ENCODE peak calls at places on chromosomes 16 and 17, in eight cellular contexts. D is A549, W is HepG2, U is HCT116, B is H1, T is SK-N-SH, F is K562, G is GM12878. L is an unnamed sample.

GRCh38 chr16:23213831-23214230 is 31.3 kb downstream of the SCNN1G start:
- DNase-seq in D (no peak), W (no peak), U (no peak), B (no peak), T (no peak), F (no peak), G (no peak), L (no peak)

GRCh38 chr17:4735825-4736651 is 3.6 kb upstream of the ZMYND15 start:
- DNase-seq in D (no peak), W (no peak), U (no peak), B (no peak), T (no peak), F (no peak), G (no peak), L (no peak)

GRCh38 chr16:9297437-9298113 is 206.1 kb downstream of the HAPSTR1 start:
- DNase-seq in D (peak), W (peak), U (peak), B (peak), T (peak), F (peak), G (no peak), L (no peak)

GRCh38 chr17:68780561-68780960 is 174.6 kb downstream of the ABCA8 start:
- DNase-seq in D (no peak), W (no peak), U (no peak), B (no peak), T (no peak), F (no peak), G (no peak), L (no peak)

GRCh38 chr16:50311891-50312501 is 45.6 kb downstream of the ADCY7 start:
- DNase-seq in D (no peak), W (no peak), U (no peak), B (no peak), T (no peak), F (no peak), G (no peak), L (no peak)

GRCh38 chr17:199806-200603 is 18.6 kb upstream of the DOC2B start:
- DNase-seq in D (no peak), W (no peak), U (no peak), B (peak), T (no peak), F (no peak), G (no peak), L (no peak)

GRCh38 chr17:73271078-73271477 is 9.4 kb upstream of the CPSF4L start:
- DNase-seq in D (no peak), W (no peak), U (no peak), B (no peak), T (no peak), F (no peak), G (peak), L (no peak)

GRCh38 chr16:47019563-47019962 is 46.1 kb upstream of the DNAJA2 start:
- DNase-seq in D (no peak), W (no peak), U (no peak), B (no peak), T (no peak), F (no peak), G (no peak), L (no peak)

GRCh38 chr17:43556292-43556691 is 10.2 kb upstream of the ETV4 start:
- DNase-seq in D (peak), W (no peak), U (no peak), B (no peak), T (no peak), F (peak), G (no peak), L (peak)

GRCh38 chr16:67871256-67871655 is 1.6 kb upstream of the EDC4 start:
- DNase-seq in D (no peak), W (no peak), U (no peak), B (no peak), T (no peak), F (no peak), G (no peak), L (no peak)

GRCh38 chr17:37745801-37746426 is 1.1 kb upstream of the HNF1B start:
- DNase-seq in D (no peak), W (no peak), U (no peak), B (no peak), T (no peak), F (no peak), G (no peak), L (no peak)

GRCh38 chr17:63751806-63752205 is 10.2 kb upstream of the STRADA start:
- DNase-seq in D (no peak), W (no peak), U (no peak), B (no peak), T (no peak), F (no peak), G (no peak), L (no peak)

GRCh38 chr16:88341551-88342290 is 41.0 kb upstream of the ZNF469 start:
- DNase-seq in D (no peak), W (no peak), U (no peak), B (no peak), T (no peak), F (no peak), G (no peak), L (no peak)

GRCh38 chr17:63626551-63627228 is 4.5 kb downstream of the MAP3K3 start:
- DNase-seq in D (no peak), W (no peak), U (no peak), B (no peak), T (no peak), F (no peak), G (no peak), L (peak)

GRCh38 chr17:39598047-39598481 is 9.7 kb downstream of the NEUROD2 start:
- DNase-seq in D (no peak), W (no peak), U (no peak), B (peak), T (peak), F (no peak), G (no peak), L (no peak)

GRCh38 chr16:83136924-83137323 is 510.2 kb downstream of the CDH13 start:
- DNase-seq in D (no peak), W (no peak), U (no peak), B (no peak), T (no peak), F (no peak), G (no peak), L (no peak)

GRCh38 chr17:65463242-65463641 is 98.2 kb downstream of the AXIN2 start:
- DNase-seq in D (no peak), W (no peak), U (no peak), B (no peak), T (no peak), F (no peak), G (no peak), L (peak)

GRCh38 chr16:81707411-81708321 is 71.4 kb upstream of the PLCG2 start:
- DNase-seq in D (no peak), W (no peak), U (no peak), B (no peak), T (no peak), F (no peak), G (no peak), L (peak)
- TF ChIP-seq RAD21 in D (no peak), W (no peak), U (no peak), B (no peak), T (no peak), F (no peak), G (no peak), L (no peak)

GRCh38 chr17:35714988-35715387 is 16.5 kb upstream of the RASL10B start:
- DNase-seq in D (no peak), W (no peak), U (no peak), B (no peak), T (no peak), F (no peak), G (no peak), L (no peak)

GRCh38 chr17:35716897-35717839 is 14.3 kb upstream of the RASL10B start:
- DNase-seq in D (no peak), W (no peak), U (no peak), B (no peak), T (no peak), F (no peak), G (no peak), L (peak)

GRCh38 chr17:35713069-35713728 is 18.2 kb upstream of the RASL10B start:
- DNase-seq in D (no peak), W (peak), U (no peak), B (no peak), T (peak), F (no peak), G (no peak), L (peak)

GRCh38 chr17:35716173-35716572 is 15.3 kb upstream of the RASL10B start:
- DNase-seq in D (no peak), W (no peak), U (no peak), B (no peak), T (no peak), F (no peak), G (no peak), L (no peak)

GRCh38 chr17:35715416-35715815 is 16.0 kb upstream of the RASL10B start:
- DNase-seq in D (no peak), W (no peak), U (no peak), B (no peak), T (no peak), F (no peak), G (no peak), L (no peak)
- TF ChIP-seq RAD21 in D (no peak), W (no peak), U (no peak), B (no peak), T (no peak), F (no peak), G (no peak), L (no peak)

GRCh38 chr17:77034677-77035424 is 105.9 kb upstream of the SEC14L1 start:
- DNase-seq in D (no peak), W (no peak), U (no peak), B (no peak), T (no peak), F (no peak), G (no peak), L (no peak)

GRCh38 chr17:77037943-77038342 is 102.8 kb upstream of the SEC14L1 start:
- DNase-seq in D (no peak), W (no peak), U (no peak), B (no peak), T (no peak), F (no peak), G (no peak), L (no peak)

GRCh38 chr17:77035526-77035925 is 105.2 kb upstream of the SEC14L1 start:
- DNase-seq in D (no peak), W (no peak), U (no peak), B (no peak), T (no peak), F (no peak), G (no peak), L (no peak)

GRCh38 chr17:77036841-77037381 is 103.9 kb upstream of the SEC14L1 start:
- DNase-seq in D (no peak), W (no peak), U (no peak), B (no peak), T (peak), F (peak), G (no peak), L (no peak)

DNA sequence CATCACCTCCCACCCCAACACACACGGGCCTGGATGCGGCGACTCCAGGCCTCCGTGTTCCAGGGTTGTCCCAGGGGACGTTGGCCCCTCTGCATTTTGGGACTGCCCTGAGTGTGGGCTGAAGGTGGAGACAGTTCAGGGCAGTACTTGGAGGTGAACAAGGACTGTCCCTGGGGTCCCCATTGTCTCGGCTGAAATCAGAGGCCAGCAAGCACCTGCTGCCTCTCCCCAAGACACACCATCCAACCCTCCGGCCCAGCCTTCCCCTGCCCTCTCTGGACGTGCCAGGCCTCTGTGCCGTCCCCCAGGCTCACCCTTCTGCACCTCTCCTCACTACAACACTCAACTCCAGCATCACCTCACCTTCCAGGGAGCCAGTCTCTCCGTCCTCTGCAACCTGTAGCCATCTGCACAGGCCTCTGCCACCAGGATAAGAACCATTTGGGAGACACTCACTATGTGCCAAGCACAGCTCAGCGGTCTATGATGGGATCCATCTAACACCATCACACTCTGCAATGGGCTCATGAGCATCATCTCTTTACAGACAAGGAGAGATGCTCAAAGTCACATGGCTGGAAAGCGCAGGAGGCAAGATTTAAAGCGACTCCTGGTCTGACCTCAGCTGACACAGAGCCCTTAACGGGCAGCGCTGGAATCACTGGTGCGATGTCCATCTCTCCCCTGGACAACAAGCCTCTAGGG is 104.5 kb upstream of the SEC14L1 start:
- DNase-seq in D (no peak), W (no peak), U (no peak), B (no peak), T (no peak), F (no peak), G (no peak), L (no peak)
- TF ChIP-seq RAD21 in D (no peak), W (no peak), U (no peak), B (no peak), T (no peak), F (no peak), G (no peak), L (no peak)

DNA sequence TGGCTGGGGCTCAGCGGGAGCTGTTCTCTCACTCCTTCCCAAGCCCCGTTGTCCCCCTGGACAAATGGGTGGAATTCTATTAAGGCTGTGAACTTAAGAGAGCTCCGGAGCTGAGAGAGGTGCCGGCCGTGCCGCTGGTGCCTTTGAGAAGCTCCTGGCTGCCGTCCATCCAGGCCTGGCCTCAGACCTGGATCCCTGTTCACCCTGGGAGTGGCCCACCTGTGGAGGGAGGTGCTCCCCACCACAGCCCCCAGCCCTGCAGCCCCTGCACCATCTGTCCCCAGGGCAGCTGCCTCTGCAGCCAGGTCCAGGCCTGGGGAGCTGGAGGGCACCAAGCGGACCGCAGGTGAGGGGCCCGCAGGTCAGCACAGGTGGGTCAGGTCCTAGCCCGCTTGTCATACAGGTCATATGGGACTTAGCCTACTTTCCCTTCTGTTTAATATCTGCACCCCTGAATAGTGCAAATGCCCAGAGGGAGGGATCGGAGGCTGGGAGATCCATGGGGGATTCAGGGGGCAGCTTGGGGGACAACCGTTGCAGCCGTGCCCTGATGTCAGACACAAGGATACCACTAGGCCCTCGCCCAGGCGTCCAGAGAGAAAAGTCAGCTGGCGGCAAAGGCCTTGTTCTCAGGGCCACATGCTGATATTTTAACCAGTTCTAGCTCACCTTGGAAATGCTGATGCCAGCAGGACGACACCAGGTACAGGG is 15.2 kb upstream of the METRNL start:
- DNase-seq in D (no peak), W (no peak), U (no peak), B (no peak), T (peak), F (no peak), G (no peak), L (no peak)
- TF ChIP-seq RAD21 in D (no peak), W (no peak), U (no peak), B (no peak), T (no peak), F (no peak), G (no peak), L (no peak)

GRCh38 chr16:55728797-55729196 is 73.0 kb downstream of the SLC6A2 start:
- DNase-seq in D (no peak), W (no peak), U (no peak), B (no peak), T (no peak), F (no peak), G (no peak), L (no peak)
- TF ChIP-seq RAD21 in D (no peak), W (no peak), U (no peak), B (no peak), T (no peak), F (no peak), G (no peak), L (no peak)

DNA sequence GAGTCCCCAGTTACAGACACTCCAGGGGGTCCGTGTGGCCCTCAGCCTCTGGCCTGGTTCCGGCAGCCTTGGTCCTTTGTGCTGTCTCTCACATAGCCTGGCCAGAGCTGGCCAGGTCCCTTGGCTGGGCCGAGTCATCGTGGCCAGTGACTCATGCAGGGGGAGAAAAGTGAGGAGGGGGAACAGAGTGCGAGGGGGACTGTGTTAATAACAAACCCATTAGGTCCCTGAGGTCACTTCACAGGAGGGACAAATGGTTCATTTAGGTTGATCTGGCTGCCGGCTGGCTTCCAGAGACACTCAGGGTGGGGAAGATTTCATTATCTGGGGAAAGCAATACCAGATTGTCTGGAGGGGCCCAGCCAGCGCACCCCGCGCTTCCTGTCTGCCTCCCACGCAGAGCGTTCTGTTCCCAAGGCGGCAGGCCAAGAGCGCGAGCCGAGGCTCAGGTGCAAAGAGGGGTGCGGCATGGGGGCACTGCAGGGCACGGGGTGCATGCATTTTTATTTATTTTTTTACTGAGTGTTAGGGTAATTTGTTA is 223.1 kb downstream of the SEC14L1 start:
- DNase-seq in D (no peak), W (peak), U (no peak), B (no peak), T (peak), F (peak), G (no peak), L (peak)
- TF ChIP-seq RAD21 in D (no peak), W (no peak), U (no peak), B (no peak), T (no peak), F (no peak), G (no peak), L (no peak)

GRCh38 chr16:72939247-72939646 is 108.7 kb downstream of the ZFHX3 start:
- DNase-seq in D (peak), W (no peak), U (no peak), B (no peak), T (no peak), F (no peak), G (no peak), L (peak)

GRCh38 chr16:72937360-72937759 is 110.6 kb downstream of the ZFHX3 start:
- DNase-seq in D (peak), W (peak), U (no peak), B (no peak), T (no peak), F (no peak), G (no peak), L (no peak)

GRCh38 chr16:72936408-72936807 is 111.5 kb downstream of the ZFHX3 start:
- DNase-seq in D (no peak), W (peak), U (no peak), B (no peak), T (no peak), F (no peak), G (no peak), L (no peak)

GRCh38 chr16:72937916-72938315 is 110.0 kb downstream of the ZFHX3 start:
- DNase-seq in D (no peak), W (no peak), U (no peak), B (no peak), T (no peak), F (no peak), G (no peak), L (no peak)

DNA sequence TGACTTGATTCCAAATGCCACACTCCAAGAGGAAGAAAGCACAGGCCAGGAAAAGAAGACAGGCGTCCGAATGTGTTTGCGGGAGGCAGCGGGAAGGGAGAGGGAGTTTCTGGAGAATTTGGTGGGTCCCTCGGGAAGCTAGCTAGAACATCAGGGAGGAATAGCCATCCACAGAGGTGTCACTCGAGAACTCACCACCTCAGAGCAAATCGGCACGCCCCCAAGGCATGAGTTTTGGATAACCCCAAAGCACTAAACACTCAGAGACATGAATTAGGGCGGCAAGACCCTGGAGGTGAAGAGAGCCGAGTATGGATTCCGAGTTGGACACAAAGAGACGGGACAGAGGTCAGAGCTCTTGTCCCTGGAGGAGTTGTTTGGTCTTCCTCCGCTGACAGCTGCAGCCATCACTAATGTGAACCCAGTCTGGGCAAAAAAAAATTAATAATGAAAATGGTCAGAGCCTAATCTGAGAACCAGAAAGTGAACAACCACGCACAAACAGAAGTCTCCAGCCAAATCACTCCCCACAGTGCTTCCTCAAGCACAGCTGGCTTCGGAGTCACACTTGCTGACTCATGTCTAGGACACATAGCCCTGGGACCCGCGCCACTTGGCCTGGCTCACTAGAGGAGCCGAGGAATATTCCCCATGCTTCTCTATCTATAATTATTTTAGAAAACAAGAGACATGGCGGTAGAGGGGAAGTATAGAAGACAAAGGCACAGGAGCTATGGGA is 109.3 kb downstream of the ZFHX3 start:
- DNase-seq in D (peak), W (no peak), U (no peak), B (no peak), T (no peak), F (no peak), G (no peak), L (peak)
- TF ChIP-seq RAD21 in D (no peak), W (no peak), U (no peak), B (no peak), T (no peak), F (no peak), G (no peak), L (peak)

L was measured in IMR-90.